ENCODE peak calls at places on chromosomes 12 and 14, in five cellular contexts. One of them, this sample, is unnamed.

GRCh38 chr14:99215277-99215676 is 56.7 kb downstream of the BCL11B start:
- DNase-seq in choroid plexus epithelial cell: peak
- DNase-seq in A549: no peak
- DNase-seq in uterus: no peak
- DNase-seq in stomach: no peak
- DNase-seq in this sample: no peak

GRCh38 chr12:42323856-42324255 is 2.0 kb downstream of the ZCRB1 start:
- DNase-seq in choroid plexus epithelial cell: no peak
- DNase-seq in A549: no peak
- DNase-seq in uterus: no peak
- DNase-seq in stomach: no peak
- DNase-seq in this sample: no peak

GRCh38 chr14:98906123-98906995 is 365.6 kb downstream of the BCL11B start:
- DNase-seq in choroid plexus epithelial cell: no peak
- DNase-seq in A549: peak
- DNase-seq in uterus: no peak
- DNase-seq in stomach: no peak
- DNase-seq in this sample: no peak

GRCh38 chr14:54342806-54343205 is 54.0 kb upstream of the CDKN3 start:
- DNase-seq in choroid plexus epithelial cell: peak
- DNase-seq in A549: no peak
- DNase-seq in uterus: no peak
- DNase-seq in stomach: no peak
- DNase-seq in this sample: no peak

GRCh38 chr12:66066071-66066928 is 64.2 kb downstream of the LLPH start:
- DNase-seq in choroid plexus epithelial cell: peak
- DNase-seq in A549: no peak
- DNase-seq in uterus: no peak
- DNase-seq in stomach: no peak
- DNase-seq in this sample: no peak

GRCh38 chr12:88298761-88299242 is 156.7 kb downstream of the TMTC3 start:
- DNase-seq in choroid plexus epithelial cell: peak
- DNase-seq in A549: peak
- DNase-seq in uterus: no peak
- DNase-seq in stomach: peak
- DNase-seq in this sample: no peak

GRCh38 chr12:68037616-68038255 is 48.5 kb downstream of the IFNG-AS1 start:
- DNase-seq in choroid plexus epithelial cell: no peak
- DNase-seq in A549: no peak
- DNase-seq in uterus: no peak
- DNase-seq in stomach: no peak
- DNase-seq in this sample: no peak

GRCh38 chr12:104928036-104928770 is 29.9 kb downstream of the SLC41A2 start:
- DNase-seq in choroid plexus epithelial cell: no peak
- DNase-seq in A549: no peak
- DNase-seq in uterus: no peak
- DNase-seq in stomach: no peak
- DNase-seq in this sample: no peak

GRCh38 chr14:104746951-104747481 is 5.9 kb upstream of the SIVA1 start:
- DNase-seq in choroid plexus epithelial cell: no peak
- DNase-seq in A549: no peak
- DNase-seq in uterus: no peak
- DNase-seq in stomach: peak
- DNase-seq in this sample: no peak

GRCh38 chr14:91349481-91350074 is 68.0 kb downstream of the CCDC88C start:
- DNase-seq in choroid plexus epithelial cell: no peak
- DNase-seq in A549: no peak
- DNase-seq in uterus: no peak
- DNase-seq in stomach: no peak
- DNase-seq in this sample: no peak

GRCh38 chr14:95664046-95664445 is 22.2 kb upstream of the TCL1B start:
- DNase-seq in choroid plexus epithelial cell: no peak
- DNase-seq in A549: no peak
- DNase-seq in uterus: no peak
- DNase-seq in stomach: peak
- DNase-seq in this sample: no peak

GRCh38 chr14:64943556-64943955 is 1.0 kb upstream of the GPX2 start:
- DNase-seq in choroid plexus epithelial cell: no peak
- DNase-seq in A549: no peak
- DNase-seq in uterus: no peak
- DNase-seq in stomach: no peak
- DNase-seq in this sample: no peak

GRCh38 chr12:49797452-49797782 is 30.8 kb downstream of the NCKAP5L start:
- DNase-seq in choroid plexus epithelial cell: no peak
- DNase-seq in A549: no peak
- DNase-seq in uterus: no peak
- DNase-seq in stomach: no peak
- DNase-seq in this sample: no peak

GRCh38 chr14:70098257-70098809 is 90.4 kb downstream of the SLC8A3 start:
- DNase-seq in choroid plexus epithelial cell: peak
- DNase-seq in A549: no peak
- DNase-seq in uterus: no peak
- DNase-seq in stomach: no peak
- DNase-seq in this sample: no peak

GRCh38 chr14:65599375-65599774 is 186.8 kb downstream of the FUT8 start:
- DNase-seq in choroid plexus epithelial cell: peak
- DNase-seq in A549: no peak
- DNase-seq in uterus: no peak
- DNase-seq in stomach: no peak
- DNase-seq in this sample: no peak

GRCh38 chr12:119178544-119179334 is at the start of gene HSPB8:
- DNase-seq in choroid plexus epithelial cell: peak
- DNase-seq in A549: peak
- DNase-seq in uterus: peak
- DNase-seq in stomach: peak
- DNase-seq in this sample: peak

GRCh38 chr14:79018846-79019245 is 848.7 kb downstream of the NRXN3 start:
- DNase-seq in choroid plexus epithelial cell: peak
- DNase-seq in A549: no peak
- DNase-seq in uterus: no peak
- DNase-seq in stomach: no peak
- DNase-seq in this sample: no peak

GRCh38 chr14:76844223-76844622 is 18.0 kb downstream of the LRRC74A start:
- DNase-seq in choroid plexus epithelial cell: peak
- DNase-seq in A549: peak
- DNase-seq in uterus: peak
- DNase-seq in stomach: peak
- DNase-seq in this sample: peak

GRCh38 chr14:106875503-106875902 is 1349.1 kb downstream of the TMEM121 start:
- DNase-seq in choroid plexus epithelial cell: no peak
- DNase-seq in A549: no peak
- DNase-seq in uterus: no peak
- DNase-seq in stomach: peak
- DNase-seq in this sample: no peak

GRCh38 chr12:117361312-117361670 is at the start of gene NOS1:
- DNase-seq in choroid plexus epithelial cell: no peak
- DNase-seq in A549: no peak
- DNase-seq in uterus: no peak
- DNase-seq in stomach: no peak
- DNase-seq in this sample: no peak

GRCh38 chr14:20215196-20215595 is 8.3 kb upstream of the OR11H6 start:
- DNase-seq in choroid plexus epithelial cell: peak
- DNase-seq in A549: no peak
- DNase-seq in uterus: no peak
- DNase-seq in stomach: no peak
- DNase-seq in this sample: no peak

GRCh38 chr12:59927041-59927440 is 331.2 kb downstream of the SLC16A7 start:
- DNase-seq in choroid plexus epithelial cell: no peak
- DNase-seq in A549: no peak
- DNase-seq in uterus: no peak
- DNase-seq in stomach: no peak
- DNase-seq in this sample: no peak

GRCh38 chr12:16515666-16516065 is 90.3 kb downstream of the LMO3 start:
- DNase-seq in choroid plexus epithelial cell: no peak
- DNase-seq in A549: no peak
- DNase-seq in uterus: no peak
- DNase-seq in stomach: no peak
- DNase-seq in this sample: no peak

GRCh38 chr14:102952276-102952675 is 29.8 kb downstream of the AMN start:
- DNase-seq in choroid plexus epithelial cell: no peak
- DNase-seq in A549: no peak
- DNase-seq in uterus: no peak
- DNase-seq in stomach: no peak
- DNase-seq in this sample: no peak

GRCh38 chr14:52299692-52300278 is 14.3 kb upstream of the PTGER2 start:
- DNase-seq in choroid plexus epithelial cell: peak
- DNase-seq in A549: peak
- DNase-seq in uterus: no peak
- DNase-seq in stomach: no peak
- DNase-seq in this sample: no peak

GRCh38 chr12:27446436-27446835 is at the start of gene SMCO2:
- DNase-seq in choroid plexus epithelial cell: no peak
- DNase-seq in A549: no peak
- DNase-seq in uterus: no peak
- DNase-seq in stomach: no peak
- DNase-seq in this sample: no peak

GRCh38 chr12:6226701-6227096 is 26.5 kb downstream of the CD9 start:
- DNase-seq in choroid plexus epithelial cell: peak
- DNase-seq in A549: no peak
- DNase-seq in uterus: peak
- DNase-seq in stomach: no peak
- DNase-seq in this sample: no peak

GRCh38 chr12:70534466-70534865 is 102.8 kb downstream of the PTPRB start:
- DNase-seq in choroid plexus epithelial cell: no peak
- DNase-seq in A549: no peak
- DNase-seq in uterus: no peak
- DNase-seq in stomach: no peak
- DNase-seq in this sample: no peak

GRCh38 chr12:5096241-5096880 is 52.7 kb downstream of the KCNA5 start:
- DNase-seq in choroid plexus epithelial cell: peak
- DNase-seq in A549: no peak
- DNase-seq in uterus: no peak
- DNase-seq in stomach: no peak
- DNase-seq in this sample: no peak

GRCh38 chr14:101216725-101217463 is 313.4 kb upstream of the RTL1 start:
- DNase-seq in choroid plexus epithelial cell: peak
- DNase-seq in A549: no peak
- DNase-seq in uterus: no peak
- DNase-seq in stomach: no peak
- DNase-seq in this sample: no peak

GRCh38 chr14:20791199-20791996 is 10.3 kb downstream of the RNASE6 start:
- DNase-seq in choroid plexus epithelial cell: no peak
- DNase-seq in A549: no peak
- DNase-seq in uterus: no peak
- DNase-seq in stomach: no peak
- DNase-seq in this sample: no peak

GRCh38 chr14:105486333-105486973 is at the start of gene CRIP1:
- DNase-seq in choroid plexus epithelial cell: no peak
- DNase-seq in A549: no peak
- DNase-seq in uterus: no peak
- DNase-seq in stomach: no peak
- DNase-seq in this sample: no peak

GRCh38 chr14:58278177-58278576 is 20.2 kb upstream of the ARID4A start:
- DNase-seq in choroid plexus epithelial cell: no peak
- DNase-seq in A549: no peak
- DNase-seq in uterus: no peak
- DNase-seq in stomach: no peak
- DNase-seq in this sample: no peak

GRCh38 chr14:58276208-58276607 is 22.1 kb upstream of the ARID4A start:
- DNase-seq in choroid plexus epithelial cell: no peak
- DNase-seq in A549: no peak
- DNase-seq in uterus: no peak
- DNase-seq in stomach: no peak
- DNase-seq in this sample: no peak

GRCh38 chr14:58275527-58276190 is 22.7 kb upstream of the ARID4A start:
- DNase-seq in choroid plexus epithelial cell: no peak
- DNase-seq in A549: no peak
- DNase-seq in uterus: no peak
- DNase-seq in stomach: no peak
- DNase-seq in this sample: no peak

GRCh38 chr14:58270628-58271027 is 26.0 kb downstream of the PSMA3 start:
- DNase-seq in choroid plexus epithelial cell: no peak
- DNase-seq in A549: no peak
- DNase-seq in uterus: no peak
- DNase-seq in stomach: no peak
- DNase-seq in this sample: no peak

GRCh38 chr14:58272589-58273372 is 25.6 kb upstream of the ARID4A start:
- DNase-seq in choroid plexus epithelial cell: peak
- DNase-seq in A549: peak
- DNase-seq in uterus: no peak
- DNase-seq in stomach: peak
- DNase-seq in this sample: no peak
- TF ChIP-seq CTCF in choroid plexus epithelial cell: peak
- TF ChIP-seq CTCF in A549: no peak
- TF ChIP-seq CTCF in uterus: no peak
- TF ChIP-seq CTCF in stomach: no peak
- TF ChIP-seq CTCF in this sample: peak

GRCh38 chr14:23006544-23007419 is 3.2 kb downstream of the C14orf93 start:
- DNase-seq in choroid plexus epithelial cell: peak
- DNase-seq in A549: peak
- DNase-seq in uterus: peak
- DNase-seq in stomach: peak
- DNase-seq in this sample: peak
- TF ChIP-seq CTCF in choroid plexus epithelial cell: peak
- TF ChIP-seq CTCF in A549: peak
- TF ChIP-seq CTCF in uterus: no peak
- TF ChIP-seq CTCF in stomach: no peak
- TF ChIP-seq CTCF in this sample: peak

DNA sequence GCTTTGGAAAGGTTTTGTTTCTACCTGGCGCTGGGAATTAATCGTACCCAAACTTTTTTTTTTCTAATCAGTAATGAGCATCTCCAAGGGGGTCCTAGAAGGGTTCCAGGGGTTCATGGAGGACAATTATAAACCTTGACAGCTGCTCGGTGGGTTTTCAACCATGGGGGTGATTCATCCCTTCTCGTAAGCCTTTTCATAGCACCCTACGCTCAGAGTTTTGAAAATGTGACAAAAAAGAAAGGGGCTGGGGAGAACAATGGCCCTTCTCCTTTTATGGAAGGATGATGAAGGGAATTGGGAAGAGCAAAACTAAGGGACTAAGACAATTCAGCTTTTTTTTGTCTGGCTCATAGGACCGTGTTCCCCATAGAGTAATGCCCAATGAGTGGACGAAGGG is 196.7 kb downstream of the ZFP36L1 start:
- DNase-seq in choroid plexus epithelial cell: no peak
- DNase-seq in A549: no peak
- DNase-seq in uterus: no peak
- DNase-seq in stomach: no peak
- DNase-seq in this sample: no peak
- TF ChIP-seq CTCF in choroid plexus epithelial cell: no peak
- TF ChIP-seq CTCF in A549: no peak
- TF ChIP-seq CTCF in uterus: no peak
- TF ChIP-seq CTCF in stomach: no peak
- TF ChIP-seq CTCF in this sample: no peak

GRCh38 chr14:75430526-75430925 is 2.7 kb downstream of the JDP2 start:
- DNase-seq in choroid plexus epithelial cell: peak
- DNase-seq in A549: no peak
- DNase-seq in uterus: no peak
- DNase-seq in stomach: peak
- DNase-seq in this sample: no peak
- TF ChIP-seq CTCF in choroid plexus epithelial cell: peak
- TF ChIP-seq CTCF in A549: no peak
- TF ChIP-seq CTCF in uterus: no peak
- TF ChIP-seq CTCF in stomach: no peak
- TF ChIP-seq CTCF in this sample: no peak

GRCh38 chr14:61090432-61091216 is 109.6 kb downstream of the SLC38A6 start:
- DNase-seq in choroid plexus epithelial cell: peak
- DNase-seq in A549: no peak
- DNase-seq in uterus: no peak
- DNase-seq in stomach: no peak
- DNase-seq in this sample: no peak
- TF ChIP-seq CTCF in choroid plexus epithelial cell: no peak
- TF ChIP-seq CTCF in A549: no peak
- TF ChIP-seq CTCF in uterus: no peak
- TF ChIP-seq CTCF in stomach: no peak
- TF ChIP-seq CTCF in this sample: no peak